ENCODE peak calls at places on chromosomes 12 and 14, in six cellular contexts. Y is IMR-90, A is H1, T is neuronal stem cell, Q is trophoblast cell, P is mesenchymal stem cell. C is an unnamed sample.

GRCh38 chr14:54704768-54705167 is 137.8 kb downstream of the SAMD4A start:
- DNase-seq in P (no peak), Q (no peak), A (no peak), Y (no peak), T (no peak), C (no peak)

GRCh38 chr14:44010595-44010994 is 496.5 kb downstream of the FSCB start:
- DNase-seq in Y (no peak), Q (no peak), A (no peak), P (no peak), T (no peak), C (no peak)

GRCh38 chr12:114163766-114164165 is 197.6 kb upstream of the RBM19 start:
- DNase-seq in A (no peak), Q (no peak), Y (peak; percentile 93), P (no peak), T (no peak), C (no peak)

GRCh38 chr12:66051361-66051760 is 79.2 kb downstream of the LLPH start:
- DNase-seq in P (no peak), T (no peak), Q (no peak), Y (no peak), A (no peak), C (no peak)

GRCh38 chr12:11652351-11653040 is 3.0 kb downstream of the ETV6 start:
- DNase-seq in Y (peak; percentile 67), Q (peak; percentile 17), T (no peak), P (peak; percentile 85), A (no peak), C (no peak)

GRCh38 chr14:91277546-91278382 is 33.3 kb upstream of the GPR68 start:
- DNase-seq in Y (no peak), A (no peak), Q (no peak), P (no peak), T (no peak), C (no peak)

GRCh38 chr12:129163861-129164260 is 310.6 kb downstream of the GLT1D1 start:
- DNase-seq in P (no peak), Y (no peak), A (no peak), T (no peak), Q (no peak), C (no peak)

GRCh38 chr14:46820291-46820690 is 168.7 kb upstream of the RPL10L start:
- DNase-seq in Y (no peak), T (no peak), A (no peak), Q (no peak), P (no peak), C (peak; percentile 38)

GRCh38 chr12:94001691-94002090 is 146.7 kb upstream of the PLXNC1 start:
- DNase-seq in A (no peak), T (no peak), P (no peak), Y (no peak), Q (no peak), C (no peak)

GRCh38 chr12:7638764-7639570 is 26.7 kb downstream of the APOBEC1 start:
- DNase-seq in P (peak; percentile 78), Q (peak; percentile 67), T (peak; percentile 86), A (peak; percentile 77), Y (peak; percentile 76), C (peak; percentile 91)

GRCh38 chr12:116458492-116458891 is 100.7 kb upstream of the MAP1LC3B2 start:
- DNase-seq in P (no peak), T (no peak), Y (no peak), A (no peak), Q (no peak), C (no peak)
- H2AFZ ChIP-seq in P (no peak overlapping the region), T (no peak overlapping the region), Y (no peak overlapping the region), A (no peak overlapping the region), Q (no peak overlapping the region), C (no peak overlapping the region)

GRCh38 chr12:49582201-49582600 is 14.3 kb upstream of the MCRS1 start:
- DNase-seq in Y (no peak), Q (no peak), A (no peak), P (no peak), T (no peak), C (no peak)

GRCh38 chr12:49580572-49581535 is 12.9 kb upstream of the MCRS1 start:
- DNase-seq in P (peak; percentile 87), Q (peak; percentile 62), Y (peak; percentile 77), T (peak; percentile 91), A (peak; percentile 92), C (peak; percentile 96)

GRCh38 chr12:49585477-49586445 is 17.8 kb upstream of the MCRS1 start:
- DNase-seq in T (no peak), A (no peak), P (no peak), Y (no peak), Q (no peak), C (no peak)

GRCh38 chr12:49582840-49583239 is 14.9 kb upstream of the MCRS1 start:
- DNase-seq in Y (peak; percentile 14), P (no peak), Q (no peak), T (no peak), A (no peak), C (no peak)

GRCh38 chr12:49583361-49584094 is 15.6 kb upstream of the MCRS1 start:
- DNase-seq in P (no peak), Y (peak; percentile 44), A (no peak), T (no peak), Q (no peak), C (no peak)
- H3K27ac ChIP-seq in P (no peak overlapping the region), Y (no peak overlapping the region), A (no peak overlapping the region), T (no peak overlapping the region), Q (no peak overlapping the region), C (no peak overlapping the region)

GRCh38 chr12:95004610-95005009 is 1.1 kb upstream of the NDUFA12 start:
- DNase-seq in T (no peak), Q (no peak), A (no peak), P (peak; percentile 38), Y (peak; percentile 24), C (no peak)

GRCh38 chr12:95002754-95003153 is 743 bp downstream of the NDUFA12 start:
- DNase-seq in P (no peak), A (no peak), Q (no peak), Y (no peak), T (no peak), C (no peak)

GRCh38 chr12:95003921-95004272 is 400 bp upstream of the NDUFA12 start:
- DNase-seq in A (no peak), T (no peak), Q (no peak), Y (no peak), P (peak; percentile 8), C (no peak)

GRCh38 chr12:95006206-95006605 is 2.7 kb upstream of the NDUFA12 start:
- DNase-seq in T (no peak), P (no peak), Y (no peak), Q (no peak), A (no peak), C (no peak)

GRCh38 chr12:95003213-95003920 is at the start of gene NDUFA12:
- DNase-seq in P (peak; percentile 97), A (peak; percentile 93), Y (peak; percentile 96), T (peak; percentile 87), Q (peak; percentile 98), C (peak; percentile 98)
- H3K4ac ChIP-seq in P (peak within 1 kb of the TSS; percentile 64), A (no peak within 1 kb of the TSS), Y (peak within 1 kb of the TSS; percentile 79), T (no peak within 1 kb of the TSS), Q (peak within 1 kb of the TSS; percentile 39), C (no peak within 1 kb of the TSS)

GRCh38 chr12:96094201-96094600 is 58.8 kb upstream of the LTA4H start:
- DNase-seq in Y (no peak), A (no peak), T (no peak), P (no peak), Q (peak; percentile 77), C (peak; percentile 79)
- H2AFZ ChIP-seq in Y (no peak overlapping the region), A (peak overlapping the region; percentile 67), T (no peak overlapping the region), P (no peak overlapping the region), Q (no peak overlapping the region), C (no peak overlapping the region)

C was measured in H9.